ENCODE peak calls at places on chromosomes 16 and 17, in seven cellular contexts. G, D, L, J, F, B and A are unnamed samples.

GRCh38 chr16:12613131-12613991 is 190.3 kb downstream of the CPPED1 start:
- DNase-seq in G (peak; percentile 84), J (peak; percentile 78), F (peak; percentile 39), L (no peak), B (no peak), D (peak; percentile 55), A (peak; percentile 58)

GRCh38 chr16:89921131-89921698 is 1.9 kb upstream of the TUBB3 start:
- DNase-seq in F (no peak), L (peak; percentile 44), B (no peak), D (no peak), G (peak; percentile 72), J (no peak), A (no peak)

GRCh38 chr17:17942846-17943245 is 29.4 kb downstream of the TOM1L2 start:
- DNase-seq in G (no peak), J (peak; percentile 65), F (peak; percentile 62), B (no peak), D (no peak), L (no peak), A (peak; percentile 43)

GRCh38 chr17:32777436-32777835 is 99.5 kb downstream of the MYO1D start:
- DNase-seq in F (peak; percentile 6), L (no peak), D (no peak), G (no peak), B (no peak), J (peak; percentile 47), A (peak; percentile 43)

GRCh38 chr17:30922235-30922993 is 669 bp downstream of the ADAP2 start:
- DNase-seq in L (no peak), B (peak; percentile 23), F (no peak), D (no peak), G (peak; percentile 78), J (no peak), A (no peak)

GRCh38 chr17:21129023-21129681 is 2.4 kb downstream of the DHRS7B start:
- DNase-seq in D (no peak), B (no peak), J (peak; percentile 34), F (peak; percentile 67), G (no peak), L (peak; percentile 31), A (peak; percentile 69)

GRCh38 chr17:55576237-55576998 is 65.2 kb upstream of the SMIM36 start:
- DNase-seq in J (peak; percentile 87), B (no peak), G (no peak), L (no peak), F (peak; percentile 75), D (peak; percentile 50), A (peak; percentile 91)

GRCh38 chr17:81867123-81867951 is 3.8 kb downstream of the ARHGDIA start:
- DNase-seq in L (peak; percentile 66), B (no peak), J (peak; percentile 56), D (no peak), G (peak; percentile 85), F (peak; percentile 52), A (peak; percentile 63)

GRCh38 chr16:71889147-71889546 is 5.2 kb upstream of the ZNF821 start:
- DNase-seq in D (no peak), B (no peak), J (no peak), G (no peak), L (no peak), F (no peak), A (no peak)

GRCh38 chr17:64217249-64217652 is 45.8 kb downstream of the TEX2 start:
- DNase-seq in F (no peak), L (no peak), B (no peak), J (no peak), G (peak; percentile 57), D (no peak), A (no peak)

DNA sequence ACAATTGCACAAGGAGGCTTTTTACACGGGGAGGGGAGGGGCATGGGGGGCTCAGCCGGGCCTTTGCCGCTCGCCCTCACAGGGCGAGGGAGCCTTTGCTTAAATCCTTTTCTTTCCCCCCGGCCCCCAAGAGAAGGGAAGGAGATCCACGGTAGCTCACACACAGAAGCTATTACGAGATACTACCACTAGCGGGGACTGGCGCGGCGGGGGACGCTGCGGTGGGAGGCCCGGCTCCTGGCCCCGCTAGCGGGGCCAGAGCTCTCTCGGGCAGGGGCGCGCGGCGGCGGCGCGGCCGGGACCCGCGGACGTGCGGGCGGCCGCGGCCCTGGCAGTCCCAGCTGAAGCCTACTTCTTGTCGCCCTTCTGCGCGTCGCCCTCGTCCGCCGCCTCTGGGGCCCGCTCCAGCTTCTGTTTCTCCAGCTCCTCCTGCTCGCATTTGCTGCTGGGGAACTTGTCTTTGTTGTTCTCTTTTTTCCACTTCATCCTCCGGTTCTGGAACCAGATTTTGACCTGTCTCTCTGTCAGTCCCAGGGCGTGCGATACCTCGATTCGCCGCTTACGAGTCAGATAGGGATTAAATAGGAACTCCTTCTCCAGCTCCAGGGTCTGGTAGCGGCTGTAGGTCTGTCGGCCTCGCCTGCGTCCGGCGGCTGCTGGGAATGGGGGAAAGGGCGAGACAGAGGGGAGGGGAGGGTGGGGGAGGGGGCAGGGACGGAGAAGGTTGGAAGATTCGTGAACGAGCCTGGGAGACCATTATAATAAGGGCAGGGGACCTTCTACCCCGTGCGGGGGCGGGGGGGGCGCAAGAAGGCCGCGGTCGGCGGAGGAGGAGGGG is 2.0 kb downstream of the HOXB8 start:
- DNase-seq in D (no peak), J (no peak), F (peak; percentile 61), L (peak; percentile 52), B (no peak), G (peak; percentile 90), A (no peak)
- TF ChIP-seq CTCF in D (no peak), J (no peak), F (peak; percentile 33), L (peak; percentile 12), B (no peak), G (peak; percentile 26), A (peak; percentile 8)

GRCh38 chr16:69463876-69464275 is 39.5 kb downstream of the CYB5B start:
- DNase-seq in F (no peak), J (no peak), D (no peak), L (no peak), B (no peak), G (no peak), A (no peak)
- H3K4me3 ChIP-seq in F (no peak overlapping the region), J (no peak overlapping the region), D (no peak overlapping the region), L (no peak overlapping the region), B (no peak overlapping the region), G (no peak overlapping the region), A (no peak overlapping the region)

GRCh38 chr16:22813946-22814325 is at the start of gene HS3ST2:
- DNase-seq in J (no peak), D (no peak), B (peak; percentile 42), G (peak; percentile 91), F (no peak), L (peak; percentile 89), A (peak; percentile 26)
- TF ChIP-seq CTCF in J (no peak), D (no peak), B (peak; percentile 52), G (peak; percentile 75), F (no peak), L (peak; percentile 44), A (no peak)

DNA sequence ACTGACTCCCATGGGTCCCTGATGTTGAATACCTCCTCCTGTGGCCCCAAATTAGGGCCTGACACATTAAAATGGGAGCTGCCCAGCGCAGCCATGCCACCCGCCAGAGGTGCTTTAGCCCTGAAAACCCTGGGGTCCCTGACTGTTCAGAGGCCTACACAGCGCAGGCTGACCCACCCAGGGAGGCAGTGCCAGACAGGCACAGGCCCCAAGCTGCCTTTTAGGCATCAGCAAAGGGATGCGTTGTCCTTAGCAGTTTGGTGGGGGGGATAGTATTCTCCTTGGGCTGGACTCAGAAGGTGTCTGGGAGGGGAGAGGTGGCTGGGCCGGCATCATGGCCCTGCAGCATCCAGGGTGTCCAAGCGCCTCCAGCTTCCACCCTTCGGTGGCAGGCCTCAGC is 1.4 kb downstream of the RAPGEFL1 start:
- DNase-seq in J (no peak), D (no peak), G (no peak), F (no peak), B (no peak), L (no peak), A (no peak)
- H3K4me3 ChIP-seq in J (no peak overlapping the region), D (no peak overlapping the region), G (no peak overlapping the region), F (no peak overlapping the region), B (no peak overlapping the region), L (no peak overlapping the region), A (no peak overlapping the region)

GRCh38 chr17:19713462-19713861 is 2.9 kb downstream of the SLC47A2 start:
- DNase-seq in B (no peak), L (no peak), G (peak; percentile 87), J (peak; percentile 16), F (no peak), D (no peak), A (no peak)
- TF ChIP-seq CTCF in B (no peak), L (no peak), G (peak; percentile 67), J (peak; percentile 40), F (peak; percentile 11), D (peak; percentile 12), A (peak; percentile 17)

DNA sequence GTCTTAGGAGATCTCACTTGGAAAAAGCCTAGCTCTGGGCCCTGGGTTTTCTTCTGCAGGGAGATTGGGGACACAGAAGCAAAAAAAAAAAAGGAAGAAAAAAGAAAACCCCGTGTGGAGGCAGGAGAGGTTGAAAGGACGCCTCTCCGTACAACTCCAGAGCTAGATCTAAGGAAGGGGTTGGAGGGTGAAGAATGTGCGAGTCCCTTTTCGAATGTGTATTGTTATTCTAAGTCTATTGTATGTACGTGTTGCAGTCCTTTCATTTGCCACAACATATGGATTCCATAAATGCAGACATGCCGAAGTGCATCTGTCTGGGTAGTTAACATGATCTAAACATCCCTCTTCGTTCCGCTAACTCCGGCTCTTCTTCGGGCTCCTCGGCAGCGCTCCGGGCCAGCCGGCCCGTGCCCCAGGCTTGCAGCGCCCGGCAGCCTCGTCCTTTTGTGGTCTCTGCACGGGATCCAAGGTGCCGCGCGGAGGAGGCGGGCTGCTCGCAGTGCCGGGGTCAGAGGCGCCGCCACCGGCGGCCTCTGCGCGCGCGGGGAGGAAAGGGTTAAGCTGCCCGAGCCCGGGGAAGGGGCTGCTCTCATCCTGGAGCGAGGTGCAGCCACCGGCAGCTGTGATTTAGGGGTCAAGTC is 14.8 kb upstream of the ZFHX3 start:
- DNase-seq in F (no peak), J (no peak), L (peak; percentile 55), B (peak; percentile 20), G (peak; percentile 88), D (no peak), A (no peak)
- H3K4me3 ChIP-seq in F (no peak overlapping the region), J (no peak overlapping the region), L (peak overlapping the region; percentile 69), B (peak overlapping the region; percentile 9), G (peak overlapping the region; percentile 28), D (no peak overlapping the region), A (no peak overlapping the region)

GRCh38 chr17:8120520-8121443 is 2.5 kb upstream of the ALOXE3 start:
- DNase-seq in J (peak; percentile 90), D (peak; percentile 74), G (peak; percentile 100), F (peak; percentile 69), L (peak; percentile 65), B (peak; percentile 54), A (peak; percentile 79)
- TF ChIP-seq CTCF in J (no peak), D (peak; percentile 35), G (peak; percentile 75), F (peak; percentile 25), L (peak; percentile 17), B (peak; percentile 17), A (peak; percentile 38)

GRCh38 chr17:42849451-42850157 is 1.4 kb upstream of the AOC3 start:
- DNase-seq in L (no peak), F (no peak), B (no peak), G (no peak), J (no peak), D (no peak), A (no peak)

GRCh38 chr17:42849031-42849430 is 2.0 kb upstream of the AOC3 start:
- DNase-seq in D (no peak), G (no peak), F (no peak), J (no peak), L (no peak), B (no peak), A (no peak)

GRCh38 chr17:42852351-42852750 is 1.4 kb downstream of the AOC3 start:
- DNase-seq in D (no peak), B (no peak), G (no peak), L (no peak), F (no peak), J (no peak), A (no peak)

GRCh38 chr17:42853004-42853403 is 2.0 kb downstream of the AOC3 start:
- DNase-seq in J (no peak), L (no peak), F (no peak), D (no peak), B (no peak), G (no peak), A (no peak)

GRCh38 chr17:42850964-42851363 is at the start of gene AOC3:
- DNase-seq in F (no peak), D (no peak), G (no peak), B (peak; percentile 45), L (no peak), J (no peak), A (no peak)
- H3K4me3 ChIP-seq in F (no peak within 1 kb of the TSS), D (no peak within 1 kb of the TSS), G (no peak within 1 kb of the TSS), B (peak within 1 kb of the TSS; percentile 34), L (no peak within 1 kb of the TSS), J (no peak within 1 kb of the TSS), A (no peak within 1 kb of the TSS)